ENCODE peak calls at places on chromosomes 5 and 9, in four cellular contexts. S is GM12865, Y is T-cell, P is AG10803. I is an unnamed sample.

GRCh38 chr5:138738399-138738798 is 14.8 kb upstream of the CTNNA1 start:
- DNase-seq in S (no peak), Y (no peak), P (no peak), I (no peak)

GRCh38 chr5:38660194-38660668 is 103.8 kb upstream of the LIFR start:
- DNase-seq in S (no peak), Y (no peak), P (no peak), I (no peak)

GRCh38 chr9:128470560-128470959 is 14.8 kb downstream of the ODF2 start:
- DNase-seq in S (no peak), Y (no peak), P (peak; percentile 87), I (peak; percentile 78)

GRCh38 chr5:135186662-135187522 is 152.9 kb upstream of the PITX1 start:
- DNase-seq in S (no peak), Y (no peak), P (no peak), I (no peak)

GRCh38 chr5:98468188-98468869 is 305.1 kb upstream of the RGMB start:
- DNase-seq in S (no peak), Y (no peak), P (peak; percentile 90), I (no peak)

GRCh38 chr5:77768978-77769377 is 7.2 kb downstream of the TBCA start:
- DNase-seq in S (no peak), Y (no peak), P (peak; percentile 58), I (no peak)

GRCh38 chr5:130871346-130872086 is 293.5 kb downstream of the HINT1 start:
- DNase-seq in S (peak; percentile 51), Y (peak; percentile 2), P (peak; percentile 96), I (no peak)

GRCh38 chr5:7808998-7809397 is 41.9 kb downstream of the CFAP90 start:
- DNase-seq in S (no peak), Y (no peak), P (no peak), I (no peak)

GRCh38 chr9:129570450-129571297 is 50.2 kb downstream of the C9orf50 start:
- DNase-seq in S (no peak), Y (no peak), P (peak; percentile 95), I (peak; percentile 48)

GRCh38 chr9:98565152-98566135 is 143.3 kb downstream of the GABBR2 start:
- DNase-seq in S (no peak), Y (no peak), P (no peak), I (no peak)

GRCh38 chr9:117121331-117121730 is 293.5 kb downstream of the ASTN2 start:
- DNase-seq in S (no peak), Y (no peak), P (no peak), I (no peak)

GRCh38 chr5:135265497-135266300 is 133.3 kb downstream of the MACROH2A1 start:
- DNase-seq in S (no peak), Y (no peak), P (no peak), I (no peak)

GRCh38 chr9:23777328-23777727 is 48.7 kb downstream of the ELAVL2 start:
- DNase-seq in S (no peak), Y (no peak), P (no peak), I (no peak)

GRCh38 chr9:122572456-122572855 is 10.7 kb downstream of the OR1L8 start:
- DNase-seq in S (no peak), Y (no peak), P (peak; percentile 61), I (no peak)

GRCh38 chr9:101269596-101270324 is 115.0 kb downstream of the BAAT start:
- DNase-seq in S (no peak), Y (no peak), P (no peak), I (no peak)

GRCh38 chr5:176653401-176653800 is 6.1 kb downstream of the TSPAN17 start:
- DNase-seq in S (peak; percentile 26), Y (no peak), P (no peak), I (no peak)

GRCh38 chr5:123441408-123441807 is 18.2 kb upstream of the CEP120 start:
- DNase-seq in S (peak; percentile 72), Y (no peak), P (no peak), I (no peak)

GRCh38 chr5:142315231-142315900 is 9.5 kb downstream of the SPRY4 start:
- DNase-seq in S (no peak), Y (no peak), P (no peak), I (no peak)

GRCh38 chr5:3389471-3390026 is 206.1 kb upstream of the IRX1 start:
- DNase-seq in S (no peak), Y (no peak), P (no peak), I (no peak)

GRCh38 chr5:94969174-94969573 is 315.7 kb downstream of the MCTP1 start:
- DNase-seq in S (peak; percentile 33), Y (no peak), P (peak; percentile 4), I (no peak)

GRCh38 chr5:1943481-1943880 is 60.8 kb upstream of the IRX4 start:
- DNase-seq in S (no peak), Y (no peak), P (no peak), I (no peak)

GRCh38 chr9:93239526-93239925 is 55.6 kb downstream of the WNK2 start:
- DNase-seq in S (no peak), Y (no peak), P (no peak), I (no peak)

GRCh38 chr5:85484982-85485574 is 1100.4 kb upstream of the EDIL3 start:
- DNase-seq in S (no peak), Y (no peak), P (no peak), I (no peak)

GRCh38 chr9:109745335-109746283 is 34.4 kb upstream of the PALM2AKAP2 start:
- DNase-seq in S (no peak), Y (no peak), P (peak; percentile 44), I (no peak)